ENCODE peak calls at places on chromosomes 12 and 14, in ten cellular contexts. V is OCI-LY7, E is lower lobe of right lung, T is HCT116, U is cardiac muscle cell, M is testis, S is Karpas-422, H is adrenal gland, C is thoracic aorta, R is heart left ventricle. Q is an unnamed sample. For H3K4me1, the result is how much of the 10 kb centered on the place peaks cover.

GRCh38 chr12:57169969-57170368 is 22.6 kb upstream of the LRP1-AS start:
- DNase-seq in V (no peak), E (no peak), T (no peak), U (no peak), M (no peak), S (no peak), H (no peak), C (no peak), R (no peak), Q (no peak)

GRCh38 chr12:51262758-51263177 is 7.4 kb downstream of the SMAGP start:
- DNase-seq in V (peak), E (peak), T (peak), U (peak), M (peak), S (peak), H (peak), C (no peak), R (no peak), Q (no peak)

GRCh38 chr12:68334136-68334535 is 2.0 kb upstream of the MDM1 start:
- DNase-seq in V (peak), E (no peak), T (no peak), U (no peak), M (peak), S (no peak), H (no peak), C (no peak), R (no peak), Q (peak)

GRCh38 chr12:62912644-62913043 is 22.3 kb downstream of the PPM1H start:
- DNase-seq in V (no peak), E (no peak), T (no peak), U (no peak), M (no peak), S (no peak), H (no peak), C (no peak), R (no peak), Q (no peak)

GRCh38 chr14:61585598-61586538 is 109.4 kb upstream of the HIF1A start:
- DNase-seq in V (no peak), E (no peak), T (no peak), U (peak), M (peak), S (no peak), H (peak), C (peak), R (peak), Q (peak)

GRCh38 chr12:129294868-129295267 is 441.6 kb downstream of the GLT1D1 start:
- DNase-seq in V (no peak), E (no peak), T (no peak), U (no peak), M (no peak), S (no peak), H (no peak), C (no peak), R (no peak), Q (no peak)

GRCh38 chr12:26026713-26027112 is 68.2 kb downstream of the RASSF8 start:
- DNase-seq in V (no peak), E (no peak), T (no peak), U (no peak), M (no peak), S (no peak), H (no peak), C (no peak), R (no peak), Q (no peak)

GRCh38 chr12:58443273-58443980 is 476.9 kb downstream of the LRIG3 start:
- DNase-seq in V (peak), E (no peak), T (peak), U (peak), M (peak), S (peak), H (peak), C (no peak), R (no peak), Q (no peak)

GRCh38 chr12:80860928-80861327 is 76.8 kb downstream of the LIN7A start:
- DNase-seq in V (no peak), E (no peak), T (no peak), U (no peak), M (no peak), S (no peak), H (no peak), C (no peak), R (no peak), Q (no peak)
- H3K4me1 ChIP-seq in V (under half), E (under half), T (under half), U (under half), M (under half), S (under half), H (under half), C (under half), R (under half), Q (under half)

DNA sequence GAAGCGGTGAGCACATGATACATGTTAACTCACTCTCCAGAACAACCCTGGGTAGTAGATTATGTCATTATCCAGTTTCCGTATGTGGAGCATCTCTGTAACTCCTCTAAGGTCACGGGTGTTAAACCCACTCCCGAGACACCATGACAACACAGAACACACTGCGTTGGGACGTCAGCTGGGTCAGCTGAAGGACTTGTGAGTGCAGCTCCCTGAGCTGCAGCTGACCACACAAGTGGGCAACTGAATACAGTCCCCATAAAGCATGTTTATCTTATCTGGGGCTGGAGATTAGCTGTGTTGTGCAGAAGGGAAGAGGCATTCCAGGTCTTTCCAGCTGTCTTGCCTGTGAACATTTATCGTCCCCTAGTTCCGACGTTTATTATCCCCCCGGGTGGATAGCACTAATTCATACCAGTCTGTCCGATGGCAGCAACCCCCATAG is 211.5 kb downstream of the CHST11 start:
- DNase-seq in V (no peak), E (peak), T (no peak), U (peak), M (peak), S (no peak), H (peak), C (no peak), R (peak), Q (peak)
- H3K4me1 ChIP-seq in V (under half), E (half or more), T (under half), U (half or more), M (half or more), S (under half), H (half or more), C (half or more), R (half or more), Q (under half)

GRCh38 chr14:105487986-105488777 is 1.5 kb downstream of the CRIP1 start:
- DNase-seq in V (no peak), E (no peak), T (no peak), U (no peak), M (no peak), S (no peak), H (no peak), C (no peak), R (peak), Q (peak)
- H3K4me1 ChIP-seq in V (under half), E (half or more), T (half or more), U (under half), M (under half), S (half or more), H (under half), C (half or more), R (half or more), Q (under half)

GRCh38 chr12:19167708-19168107 is 38.2 kb downstream of the PLEKHA5 start:
- DNase-seq in V (no peak), E (no peak), T (no peak), U (no peak), M (no peak), S (no peak), H (no peak), C (no peak), R (no peak), Q (no peak)
- H3K4me1 ChIP-seq in V (under half), E (under half), T (under half), U (under half), M (under half), S (under half), H (under half), C (under half), R (under half), Q (under half)

GRCh38 chr12:6235499-6235898 is 35.3 kb downstream of the CD9 start:
- DNase-seq in V (no peak), E (peak), T (no peak), U (no peak), M (peak), S (no peak), H (peak), C (no peak), R (no peak), Q (peak)
- H3K4me1 ChIP-seq in V (under half), E (half or more), T (under half), U (under half), M (under half), S (under half), H (half or more), C (under half), R (half or more), Q (under half)

GRCh38 chr12:24252580-24252979 is 303.1 kb upstream of the SOX5 start:
- DNase-seq in V (no peak), E (no peak), T (no peak), U (no peak), M (no peak), S (no peak), H (no peak), C (no peak), R (no peak), Q (no peak)
- H3K4me1 ChIP-seq in V (under half), E (under half), T (under half), U (under half), M (under half), S (under half), H (under half), C (under half), R (under half), Q (under half)

DNA sequence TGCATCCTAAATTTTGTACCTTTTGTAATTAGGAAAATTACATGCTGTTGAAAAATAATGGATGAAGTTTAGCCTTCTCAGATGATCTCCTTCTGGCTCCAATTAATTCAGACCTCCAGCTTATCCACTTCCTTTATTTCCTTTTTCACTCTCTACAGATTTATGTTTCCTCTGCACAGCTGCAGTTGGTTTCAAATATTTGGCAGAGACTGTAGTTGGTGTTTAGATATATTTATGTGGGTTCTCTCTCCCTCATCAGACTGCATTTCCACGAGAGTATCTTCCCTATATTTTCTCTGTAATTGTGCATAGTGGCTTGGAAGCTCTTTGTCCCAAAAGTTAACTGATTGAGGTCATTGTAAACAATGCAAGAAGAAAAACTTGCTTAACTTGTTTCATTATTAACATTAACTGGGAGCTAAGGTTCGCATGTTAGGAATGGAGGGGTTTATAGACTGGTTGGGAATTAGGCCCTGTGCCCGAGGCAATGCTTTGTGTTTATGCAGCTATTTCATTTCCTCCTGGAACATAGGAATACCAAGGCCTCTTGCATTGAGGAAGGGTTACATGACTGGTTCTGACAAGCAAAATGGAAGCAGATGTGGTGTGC is 216.9 kb upstream of the HMGA2 start:
- DNase-seq in V (no peak), E (no peak), T (no peak), U (no peak), M (no peak), S (no peak), H (no peak), C (no peak), R (no peak), Q (no peak)
- H3K4me1 ChIP-seq in V (under half), E (under half), T (half or more), U (under half), M (under half), S (under half), H (under half), C (under half), R (under half), Q (under half)

GRCh38 chr14:74601982-74602381 is 10.1 kb downstream of the LTBP2 start:
- DNase-seq in V (no peak), E (no peak), T (no peak), U (no peak), M (no peak), S (no peak), H (no peak), C (no peak), R (no peak), Q (peak)

GRCh38 chr14:74604896-74605295 is 7.1 kb downstream of the LTBP2 start:
- DNase-seq in V (no peak), E (no peak), T (no peak), U (no peak), M (no peak), S (no peak), H (no peak), C (no peak), R (no peak), Q (no peak)

GRCh38 chr14:74606727-74607126 is 5.3 kb downstream of the LTBP2 start:
- DNase-seq in V (no peak), E (no peak), T (no peak), U (no peak), M (no peak), S (no peak), H (no peak), C (no peak), R (no peak), Q (no peak)

GRCh38 chr14:74605531-74606223 is 6.4 kb downstream of the LTBP2 start:
- DNase-seq in V (no peak), E (no peak), T (no peak), U (no peak), M (no peak), S (no peak), H (no peak), C (no peak), R (no peak), Q (no peak)

GRCh38 chr14:74604157-74604556 is 7.9 kb downstream of the LTBP2 start:
- DNase-seq in V (no peak), E (no peak), T (no peak), U (no peak), M (no peak), S (no peak), H (no peak), C (no peak), R (no peak), Q (no peak)
- H3K4me1 ChIP-seq in V (under half), E (under half), T (under half), U (under half), M (under half), S (under half), H (under half), C (half or more), R (under half), Q (under half)

DNA sequence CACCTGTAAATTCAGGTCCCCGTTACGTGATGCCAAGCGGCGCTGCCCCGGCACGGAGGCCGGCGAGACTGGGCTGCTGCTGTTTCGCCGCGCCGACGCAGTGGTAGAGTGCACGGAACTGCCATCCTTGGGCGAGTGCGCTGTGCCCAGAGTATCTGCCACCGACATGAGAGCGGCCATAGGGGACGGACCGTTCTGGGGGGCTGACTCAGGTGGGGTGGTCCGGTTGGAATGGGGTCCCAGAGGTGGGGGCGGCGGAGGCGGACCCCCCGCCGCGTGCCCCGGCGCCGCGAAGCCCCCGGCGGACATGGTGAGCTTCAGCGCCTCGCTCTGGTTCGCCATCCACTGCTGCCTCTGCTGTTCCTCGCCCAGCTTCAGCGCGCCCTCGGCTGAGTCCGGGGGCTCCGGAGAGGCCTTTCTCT is 2.8 kb downstream of the IRF2BPL start:
- DNase-seq in V (no peak), E (no peak), T (no peak), U (no peak), M (no peak), S (no peak), H (peak), C (no peak), R (peak), Q (peak)
- H3K4me1 ChIP-seq in V (half or more), E (half or more), T (half or more), U (under half), M (under half), S (under half), H (half or more), C (half or more), R (half or more), Q (under half)

Q was measured in right cardiac atrium.